ENCODE peak calls at places on chromosomes 2 and 18, in ten cellular contexts. F is CD8-positive, alpha-beta memory T cell; E is NCI-H446 treated with DMSO at 0.1 percent for 48 hours; K is D341Med; L is AG09319; W is lung microvascular endothelial cell; O is H9; V is fibroblast of pulmonary artery; R is BE2C; G is NCI-H69. I is an unnamed sample.

GRCh38 chr2:201622306-201622705 is 21.0 kb downstream of the TMEM237 start:
- DNase-seq in F (no peak), E (no peak), V (peak), G (no peak), W (no peak), R (no peak), L (no peak), O (no peak), K (no peak), I (no peak)

GRCh38 chr2:206716607-206717006 is 1.6 kb downstream of the DYTN start:
- DNase-seq in V (no peak), K (no peak), F (no peak), G (no peak), O (no peak), L (no peak), E (no peak), W (no peak), R (peak), I (no peak)

GRCh38 chr18:3340682-3341097 is 78.8 kb downstream of the MYL12B start:
- DNase-seq in W (no peak), O (no peak), F (no peak), R (no peak), V (peak), L (no peak), G (peak), E (no peak), K (no peak), I (peak)

GRCh38 chr18:50644807-50645206 is 84.9 kb downstream of the MAPK4 start:
- DNase-seq in R (peak), V (no peak), L (no peak), E (no peak), G (peak), F (no peak), K (no peak), W (peak), O (peak), I (no peak)

GRCh38 chr2:239908744-239909143 is 116.4 kb downstream of the NDUFA10 start:
- DNase-seq in F (no peak), E (no peak), W (no peak), K (peak), V (no peak), G (no peak), R (no peak), L (no peak), O (peak), I (no peak)

GRCh38 chr2:207163815-207164747 is 1.7 kb downstream of the KLF7 start:
- DNase-seq in L (no peak), V (peak), O (no peak), F (peak), G (peak), E (no peak), R (peak), K (peak), W (peak), I (peak)

GRCh38 chr18:76412010-76412817 is 82.8 kb downstream of the ZNF516 start:
- DNase-seq in E (no peak), G (no peak), O (peak), V (no peak), K (no peak), R (no peak), F (no peak), L (no peak), W (no peak), I (peak)

GRCh38 chr2:196234672-196235071 is 63.3 kb upstream of the STK17B start:
- DNase-seq in F (no peak), L (peak), G (no peak), R (no peak), V (peak), O (no peak), K (no peak), W (no peak), E (no peak), I (peak)

GRCh38 chr2:203934006-203934632 is 2.4 kb upstream of the ICOS start:
- DNase-seq in G (no peak), E (no peak), F (peak), O (no peak), L (no peak), V (no peak), W (peak), R (no peak), K (no peak), I (no peak)

GRCh38 chr2:218888341-218888740 is 7.7 kb downstream of the WNT10A start:
- DNase-seq in F (no peak), R (no peak), G (no peak), W (no peak), E (no peak), L (no peak), V (no peak), O (no peak), K (no peak), I (no peak)

GRCh38 chr18:31610841-31611240 is 19.2 kb downstream of the TTR start:
- DNase-seq in R (peak), W (peak), G (peak), K (peak), L (no peak), V (peak), E (no peak), F (no peak), O (peak), I (peak)

GRCh38 chr2:222298311-222299150 is at the start of gene PAX3:
- DNase-seq in G (no peak), L (no peak), O (peak), K (no peak), V (no peak), F (no peak), E (no peak), W (no peak), R (no peak), I (no peak)

GRCh38 chr2:200039847-200040246 is 84.5 kb downstream of the MAIP1 start:
- DNase-seq in L (peak), G (no peak), K (no peak), R (no peak), E (no peak), V (peak), F (no peak), W (no peak), O (no peak), I (peak)

GRCh38 chr2:213834331-213834730 is 550.1 kb downstream of the SPAG16 start:
- DNase-seq in G (no peak), L (peak), O (no peak), V (peak), F (no peak), K (no peak), R (no peak), W (no peak), E (no peak), I (peak)

GRCh38 chr2:207484444-207485391 is 45.0 kb upstream of the CREB1 start:
- DNase-seq in O (no peak), G (no peak), W (no peak), F (no peak), K (no peak), E (no peak), R (no peak), L (no peak), V (no peak), I (no peak)

GRCh38 chr18:36284671-36285295 is 12.7 kb upstream of the FHOD3 start:
- DNase-seq in W (peak), V (peak), R (peak), K (peak), G (peak), E (peak), F (peak), L (no peak), O (peak), I (peak)

GRCh38 chr18:75360206-75360605 is 67.3 kb downstream of the SMIM21 start:
- DNase-seq in O (no peak), E (no peak), W (no peak), F (no peak), G (no peak), L (no peak), V (no peak), R (no peak), K (no peak), I (no peak)

GRCh38 chr2:176804392-176804791 is 408.2 kb upstream of the HNRNPA3 start:
- DNase-seq in E (no peak), O (no peak), V (no peak), W (no peak), L (no peak), F (no peak), R (no peak), G (peak), K (no peak), I (no peak)

GRCh38 chr2:40369619-40370397 is 82.1 kb downstream of the SLC8A1 start:
- DNase-seq in L (no peak), W (no peak), V (peak), E (no peak), K (no peak), O (no peak), F (no peak), G (no peak), R (no peak), I (peak)

GRCh38 chr2:120938132-120938771 is 202.6 kb downstream of the GLI2 start:
- DNase-seq in V (no peak), K (no peak), G (peak), R (peak), E (no peak), O (no peak), L (no peak), W (no peak), F (no peak), I (peak)

GRCh38 chr2:105369777-105370690 is 28.8 kb downstream of the FHL2 start:
- DNase-seq in E (peak), O (peak), R (peak), G (peak), L (peak), W (peak), V (peak), K (peak), F (peak), I (peak)

GRCh38 chr18:58087928-58088722 is 44.1 kb downstream of the NEDD4L start:
- DNase-seq in K (no peak), F (no peak), W (no peak), G (peak), R (no peak), L (no peak), O (peak), V (no peak), E (no peak), I (no peak)

GRCh38 chr2:96853321-96853720 is 4.5 kb downstream of the ANKRD39 start:
- DNase-seq in E (no peak), G (no peak), R (no peak), V (no peak), L (no peak), F (no peak), W (no peak), O (no peak), K (no peak), I (no peak)

GRCh38 chr2:65430515-65431416 is 1.6 kb downstream of the SPRED2 start:
- DNase-seq in K (peak), F (peak), V (peak), G (peak), O (peak), L (no peak), R (peak), E (peak), W (peak), I (peak)

GRCh38 chr2:195706161-195706900 is 49.3 kb downstream of the SLC39A10 start:
- DNase-seq in K (no peak), R (no peak), G (no peak), E (no peak), W (no peak), O (no peak), V (peak), L (no peak), F (no peak), I (peak)

GRCh38 chr2:10931710-10932255 is 20.0 kb downstream of the KCNF1 start:
- DNase-seq in O (no peak), L (peak), K (no peak), G (no peak), E (no peak), V (peak), R (no peak), W (no peak), F (no peak), I (no peak)

GRCh38 chr18:76447268-76447890 is 47.7 kb downstream of the ZNF516 start:
- DNase-seq in F (no peak), G (no peak), O (no peak), W (peak), E (no peak), V (peak), K (peak), R (no peak), L (no peak), I (peak)

GRCh38 chr2:63903003-63903402 is 61.3 kb downstream of the UGP2 start:
- DNase-seq in W (no peak), V (peak), R (no peak), G (no peak), L (no peak), E (no peak), K (no peak), O (no peak), F (no peak), I (peak)

GRCh38 chr2:104638162-104638561 is 215.8 kb upstream of the POU3F3 start:
- DNase-seq in K (no peak), E (no peak), G (no peak), L (no peak), V (no peak), R (peak), F (no peak), O (no peak), W (no peak), I (no peak)

GRCh38 chr2:127514485-127514884 is 11.8 kb downstream of the IWS1 start:
- DNase-seq in F (no peak), L (no peak), G (no peak), R (no peak), O (no peak), E (no peak), V (no peak), W (no peak), K (no peak), I (no peak)

GRCh38 chr2:116810071-116810470 is 1004.4 kb upstream of the DDX18 start:
- DNase-seq in W (no peak), F (no peak), G (peak), V (no peak), L (no peak), E (no peak), K (no peak), R (no peak), O (no peak), I (no peak)

GRCh38 chr2:82084679-82085392 is 1780.3 kb upstream of the LRRTM1 start:
- DNase-seq in V (no peak), R (no peak), K (no peak), O (no peak), F (no peak), W (no peak), G (no peak), E (no peak), L (no peak), I (no peak)

GRCh38 chr2:138455691-138456090 is 45.9 kb upstream of the SPOPL start:
- DNase-seq in L (no peak), G (peak), O (no peak), V (no peak), F (no peak), E (no peak), W (no peak), K (no peak), R (peak), I (no peak)

GRCh38 chr2:144524190-144524957 is 4.5 kb upstream of the ZEB2 start:
- DNase-seq in E (peak), W (no peak), F (no peak), K (no peak), L (no peak), R (peak), V (no peak), O (peak), G (peak), I (no peak)